ENCODE peak calls at places on chromosomes 6 and 20, in seven cellular contexts. M is H9, I is spleen, O is nephron progenitor cell, V is cardiac muscle cell, P is cardiac fibroblast, N is AG04449. G is an unnamed sample.

GRCh38 chr6:24547243-24547642 is 52.5 kb downstream of the ALDH5A1 start:
- DNase-seq in V (peak), O (peak), I (no peak), M (peak), P (peak), N (no peak), G (no peak)

GRCh38 chr6:88989215-88989614 is 25.8 kb upstream of the RNGTT start:
- DNase-seq in N (no peak), O (no peak), P (peak), V (no peak), M (no peak), I (no peak), G (peak)

GRCh38 chr6:144897441-144897921 is 612.3 kb downstream of the UTRN start:
- DNase-seq in V (no peak), P (peak), I (no peak), O (no peak), M (no peak), N (peak), G (peak)

GRCh38 chr6:149387787-149388512 is 12.1 kb upstream of the SUMO4 start:
- DNase-seq in N (no peak), P (no peak), M (no peak), V (no peak), O (no peak), I (no peak), G (no peak)

GRCh38 chr6:43021270-43022047 is at the start of gene RRP36:
- DNase-seq in O (peak), P (peak), M (peak), V (peak), N (no peak), I (peak), G (peak)

GRCh38 chr20:33475381-33476160 is 14.3 kb upstream of the CBFA2T2 start:
- DNase-seq in M (peak), O (no peak), I (no peak), P (no peak), N (no peak), V (no peak), G (no peak)

GRCh38 chr6:148693882-148694484 is 52.8 kb upstream of the UST start:
- DNase-seq in V (no peak), I (peak), M (no peak), N (no peak), O (no peak), P (no peak), G (no peak)

GRCh38 chr20:50704971-50705370 is 13.6 kb upstream of the RIPOR3 start:
- DNase-seq in O (no peak), P (peak), V (no peak), M (no peak), N (no peak), I (no peak), G (peak)

GRCh38 chr20:7859371-7859802 is 80.9 kb downstream of the HAO1 start:
- DNase-seq in P (peak), V (peak), M (no peak), I (no peak), O (peak), N (no peak), G (peak)

GRCh38 chr20:52410182-52410647 is 218.6 kb upstream of the ZFP64 start:
- DNase-seq in O (no peak), M (no peak), I (no peak), V (peak), N (no peak), P (peak), G (peak)

GRCh38 chr6:106103728-106104109 is 17.6 kb downstream of the PRDM1 start:
- DNase-seq in V (no peak), N (no peak), P (no peak), I (no peak), O (no peak), M (no peak), G (no peak)

GRCh38 chr6:2884817-2885216 is 18.3 kb downstream of the SERPINB9 start:
- DNase-seq in V (no peak), M (no peak), O (no peak), P (no peak), I (no peak), N (no peak), G (no peak)

GRCh38 chr6:81241717-81242116 is 510.8 kb downstream of the TENT5A start:
- DNase-seq in I (no peak), M (no peak), O (no peak), P (peak), N (peak), V (peak), G (peak)

GRCh38 chr6:97068211-97068610 is 143.7 kb downstream of the KLHL32 start:
- DNase-seq in V (peak), P (peak), M (no peak), N (no peak), I (no peak), O (peak), G (peak)

GRCh38 chr6:140345935-140346334 is 971.5 kb upstream of the CITED2 start:
- DNase-seq in N (no peak), I (no peak), V (no peak), P (no peak), M (no peak), O (no peak), G (no peak)

GRCh38 chr20:33281550-33282146 is 1.4 kb upstream of the BPIFB1 start:
- DNase-seq in I (no peak), V (no peak), N (no peak), M (peak), O (no peak), P (no peak), G (no peak)

GRCh38 chr6:76247527-76247926 is 175.1 kb upstream of the IMPG1 start:
- DNase-seq in I (no peak), O (no peak), M (no peak), N (no peak), V (peak), P (no peak), G (no peak)

GRCh38 chr6:106149472-106150069 is 63.4 kb downstream of the PRDM1 start:
- DNase-seq in I (no peak), O (no peak), N (no peak), M (no peak), P (no peak), V (no peak), G (no peak)

GRCh38 chr6:158536891-158537798 is 22.7 kb upstream of the TMEM181 start:
- DNase-seq in N (no peak), P (no peak), V (peak), O (peak), I (no peak), M (peak), G (no peak)

GRCh38 chr6:6640915-6641314 is 52.4 kb downstream of the LY86 start:
- DNase-seq in N (no peak), V (no peak), O (no peak), M (no peak), I (no peak), P (no peak), G (no peak)

DNA sequence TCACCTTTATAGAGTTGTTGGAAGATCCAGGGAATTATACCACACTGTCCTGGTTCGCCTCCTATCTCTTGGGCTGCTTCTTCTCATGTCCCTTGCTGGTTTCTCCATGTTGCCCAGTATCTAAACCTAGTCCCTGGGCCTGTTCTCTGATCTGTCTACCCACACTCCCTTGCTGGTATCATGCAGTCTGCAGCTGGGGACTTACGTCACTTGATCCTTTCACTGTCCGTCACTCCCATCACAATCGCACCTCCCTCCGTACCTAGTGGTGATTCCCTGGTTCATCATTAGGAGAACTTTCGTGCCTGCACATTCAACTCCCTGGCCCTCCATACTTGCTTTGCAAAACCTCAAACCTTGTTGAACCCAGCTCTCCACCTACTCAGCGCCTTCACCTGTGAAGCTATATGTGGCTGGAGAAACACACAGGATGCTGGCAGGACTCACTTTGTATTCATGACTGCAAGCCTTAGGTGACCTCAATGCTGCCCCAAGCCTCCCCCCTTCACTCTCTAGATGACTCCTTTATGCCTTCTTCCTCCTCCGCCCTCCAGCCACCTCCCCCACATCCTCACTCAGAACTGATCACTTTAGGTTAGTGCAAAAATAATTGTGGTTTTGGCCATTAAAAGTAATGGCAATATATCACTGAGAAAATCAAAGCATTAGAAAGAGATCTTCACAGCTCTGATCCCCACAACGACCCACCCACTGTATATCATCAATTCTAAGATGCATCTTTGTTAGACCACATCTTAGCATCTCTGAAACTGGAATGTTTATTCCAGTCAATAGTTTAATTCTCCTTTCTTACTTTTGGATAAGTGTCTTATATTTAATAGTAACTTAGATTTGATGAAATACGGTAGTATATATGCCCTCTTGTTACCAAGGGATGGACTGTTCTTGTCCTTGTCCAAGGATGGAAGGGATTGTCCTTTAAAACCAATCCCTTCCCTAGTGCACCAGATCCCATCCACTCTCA is 26.4 kb downstream of the GDAP1L1 start:
- DNase-seq in V (no peak), M (no peak), I (no peak), N (no peak), O (no peak), P (no peak), G (no peak)
- TF ChIP-seq CTCF in V (no peak), M (no peak), I (no peak), N (no peak), O (no peak), P (no peak), G (no peak)

GRCh38 chr6:36986704-36987047 is 680 bp upstream of the MTCH1 start:
- DNase-seq in O (no peak), I (no peak), V (no peak), M (no peak), N (no peak), P (no peak), G (no peak)
- TF ChIP-seq CTCF in O (no peak), I (no peak), V (no peak), M (no peak), N (no peak), P (no peak), G (no peak)

GRCh38 chr6:116629467-116630063 is 13.3 kb downstream of the RSPH4A start:
- DNase-seq in P (no peak), M (no peak), N (no peak), V (no peak), O (no peak), I (no peak), G (no peak)

GRCh38 chr6:116631379-116631990 is 15.2 kb downstream of the RSPH4A start:
- DNase-seq in V (peak), O (no peak), M (peak), N (no peak), I (no peak), P (peak), G (no peak)

DNA sequence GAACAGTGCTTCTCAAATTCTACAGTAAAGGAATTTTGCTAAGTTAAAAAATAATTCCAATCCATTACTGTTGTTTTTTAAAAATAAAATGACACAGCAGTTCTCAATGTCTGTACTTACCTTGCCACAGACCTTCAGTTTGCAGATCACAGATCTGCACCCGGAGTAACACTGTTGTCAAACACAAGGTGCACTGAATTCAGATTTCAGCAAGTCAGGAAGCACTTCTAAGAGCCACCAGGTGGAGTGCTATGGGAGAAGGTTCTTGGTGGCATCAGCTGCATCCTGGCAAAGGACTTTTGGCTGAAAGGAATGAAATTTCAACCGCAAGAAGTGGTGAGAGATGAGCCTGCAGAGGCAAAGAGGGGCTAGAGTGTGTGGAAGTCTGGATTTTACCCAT is 17.4 kb downstream of the RSPH4A start:
- DNase-seq in P (no peak), N (no peak), M (peak), O (no peak), V (no peak), I (no peak), G (no peak)
- TF ChIP-seq CTCF in P (peak), N (no peak), M (peak), O (no peak), V (peak), I (no peak), G (peak)

DNA sequence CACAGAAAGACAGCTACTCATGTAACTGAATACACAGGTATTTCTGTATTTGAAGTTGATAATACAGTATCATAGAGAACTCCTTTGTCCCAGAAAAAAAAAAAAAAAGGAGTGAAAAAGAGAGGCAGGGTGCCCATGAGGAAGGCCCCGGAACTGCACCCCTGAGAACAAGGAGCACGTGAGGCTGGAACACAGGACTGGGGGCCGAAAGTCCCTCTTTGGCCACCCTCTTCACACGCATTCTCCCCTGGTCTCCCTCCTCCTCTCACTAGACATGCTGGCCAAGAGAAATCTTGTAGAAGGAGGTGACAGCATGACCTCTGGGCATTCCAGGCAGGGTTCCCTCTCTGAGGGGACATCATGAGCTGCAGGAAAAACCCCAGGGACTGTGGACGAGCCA is 62.7 kb upstream of the TRAF3IP2 start:
- DNase-seq in P (no peak), M (no peak), I (no peak), V (no peak), N (no peak), O (no peak), G (no peak)
- TF ChIP-seq CTCF in P (peak), M (peak), I (no peak), V (peak), N (no peak), O (peak), G (peak)

DNA sequence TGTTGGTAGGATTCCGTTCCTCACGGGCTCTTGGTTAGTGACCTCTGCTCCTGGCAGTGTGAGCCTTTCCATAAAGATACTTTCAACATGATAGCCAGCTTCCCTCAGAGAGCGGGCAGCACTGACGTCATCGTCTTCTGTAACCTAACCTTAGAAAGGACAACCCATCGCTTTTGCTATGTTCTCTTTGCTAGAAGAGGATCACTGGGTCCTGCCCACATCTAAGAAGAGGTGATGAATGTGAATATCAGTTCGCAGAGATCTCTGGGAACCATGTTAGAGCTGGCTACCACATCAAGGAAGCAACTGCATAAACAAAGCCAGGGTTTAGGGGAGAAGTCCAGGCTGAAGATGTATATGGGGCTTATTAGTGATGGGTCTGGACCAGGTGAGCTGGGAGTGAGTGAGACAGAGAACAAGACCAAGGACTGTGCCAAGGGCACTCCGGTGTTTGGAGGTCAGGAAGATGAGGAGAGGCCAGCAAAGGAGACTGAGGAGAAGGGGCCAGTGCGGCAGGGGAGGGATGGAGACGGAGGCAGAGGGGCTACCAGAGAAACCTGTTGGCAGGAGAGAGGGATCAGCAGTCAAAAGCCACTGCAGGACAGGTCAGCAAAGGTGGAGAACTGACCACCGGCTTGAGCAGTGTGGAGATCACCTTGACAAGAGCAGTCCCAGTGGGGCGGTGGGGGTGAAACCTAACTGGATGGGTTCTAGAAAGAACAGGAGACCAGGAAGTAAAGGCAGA is 39.7 kb downstream of the PIM1 start:
- DNase-seq in V (no peak), I (no peak), P (no peak), M (no peak), O (no peak), N (no peak), G (peak)
- TF ChIP-seq CTCF in V (no peak), I (no peak), P (no peak), M (no peak), O (no peak), N (no peak), G (no peak)

GRCh38 chr6:150745896-150746295 is 119.6 kb upstream of the MTHFD1L start:
- DNase-seq in I (no peak), V (peak), P (no peak), N (no peak), M (no peak), O (no peak), G (no peak)
- TF ChIP-seq CTCF in I (no peak), V (no peak), P (no peak), N (no peak), M (no peak), O (no peak), G (no peak)

DNA sequence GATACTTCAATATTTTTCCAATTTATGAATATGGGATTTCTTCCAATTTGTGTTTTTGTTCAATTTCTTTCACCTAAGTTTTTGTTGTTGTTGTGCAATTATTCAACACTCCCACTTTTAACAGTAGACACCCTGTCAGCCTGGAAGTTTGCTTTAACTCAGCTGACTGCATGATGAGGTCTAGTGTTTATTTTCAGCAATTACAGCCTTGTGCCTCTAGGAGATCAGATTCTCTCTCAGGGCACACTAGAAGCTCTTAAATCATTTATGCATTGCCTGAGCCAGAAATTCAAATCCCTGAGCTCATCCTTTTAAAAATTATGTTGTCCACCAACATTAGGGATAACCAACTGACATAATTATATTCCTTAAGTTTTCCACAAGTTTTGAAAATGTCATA is 85.7 kb downstream of the MRAP2 start:
- DNase-seq in V (no peak), M (no peak), O (no peak), N (no peak), I (no peak), P (no peak), G (peak)
- TF ChIP-seq CTCF in V (no peak), M (peak), O (no peak), N (no peak), I (no peak), P (no peak), G (no peak)

GRCh38 chr6:73969982-73970960 is 274.3 kb downstream of the CD109 start:
- DNase-seq in O (peak), P (peak), N (no peak), I (no peak), M (no peak), V (peak), G (peak)
- TF ChIP-seq CTCF in O (peak), P (peak), N (peak), I (no peak), M (peak), V (peak), G (peak)

DNA sequence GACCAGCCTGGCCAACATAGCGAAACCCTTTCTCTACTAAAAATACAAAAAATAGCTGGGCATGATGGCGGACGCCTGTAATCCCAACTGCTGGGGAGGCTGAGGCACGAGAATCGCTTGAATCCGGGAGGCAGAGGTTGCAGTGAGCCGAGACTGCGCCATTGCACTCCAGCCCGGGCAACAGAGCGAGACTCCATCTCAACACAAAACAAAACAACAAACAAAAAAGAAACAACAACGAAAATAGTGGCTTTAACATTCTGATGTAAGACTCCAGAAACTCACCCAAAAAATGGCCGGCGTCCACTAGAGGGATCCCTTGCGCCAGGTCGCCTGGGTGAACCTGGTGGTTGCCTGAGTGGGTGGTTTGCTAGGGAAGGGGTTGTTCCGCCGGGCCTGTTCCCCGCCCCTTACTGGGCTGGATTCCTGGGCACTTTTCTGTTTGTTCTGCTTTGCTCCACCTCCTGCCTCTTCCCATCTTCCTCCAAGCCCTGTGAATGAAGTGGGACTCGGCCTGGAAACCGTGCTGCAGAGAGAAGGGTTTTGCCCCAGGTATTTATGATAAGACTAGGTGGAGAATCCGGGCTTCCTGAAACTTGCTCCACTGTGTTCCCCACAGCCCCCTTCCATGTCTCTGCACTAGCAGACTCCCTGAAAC is 1.5 kb downstream of the PABPC1L start:
- DNase-seq in N (no peak), M (peak), I (peak), O (peak), P (peak), V (peak), G (peak)
- TF ChIP-seq CTCF in N (peak), M (peak), I (peak), O (peak), P (peak), V (peak), G (peak)

G was measured in fibroblast of villous mesenchyme.